ENCODE peak calls at places on chromosomes 2 and 18, in five cellular contexts. N, S, O, T and D are unnamed samples.

GRCh38 chr2:205139822-205140612 is 542.3 kb upstream of the NRP2 start:
- DNase-seq in T (peak), N (peak), O (no peak), S (peak), D (no peak)

GRCh38 chr2:28185881-28186280 is 206.8 kb upstream of the FOSL2 start:
- DNase-seq in N (no peak), S (no peak), T (no peak), O (no peak), D (no peak)

GRCh38 chr2:89841476-89841840 is 1150.0 kb downstream of the RPIA start:
- DNase-seq in N (no peak), T (no peak), O (no peak), S (no peak), D (no peak)

GRCh38 chr2:149080964-149081363 is 42.5 kb downstream of the LYPD6B start:
- DNase-seq in O (no peak), N (no peak), T (no peak), S (no peak), D (no peak)

GRCh38 chr2:199439094-199439493 is 18.6 kb downstream of the SATB2 start:
- DNase-seq in S (no peak), N (no peak), T (no peak), O (no peak), D (no peak)

GRCh38 chr2:85887566-85888019 is 1.2 kb downstream of the ST3GAL5 start:
- DNase-seq in N (peak), O (no peak), S (peak), T (peak), D (peak)

GRCh38 chr18:69435000-69435399 is 34.3 kb downstream of the DOK6 start:
- DNase-seq in O (no peak), T (no peak), S (no peak), N (no peak), D (no peak)

GRCh38 chr18:46622999-46623398 is 34.0 kb downstream of the LOXHD1 start:
- DNase-seq in S (no peak), T (no peak), N (no peak), O (no peak), D (no peak)

GRCh38 chr2:9692392-9693137 is 61.8 kb upstream of the YWHAQ start:
- DNase-seq in N (no peak), S (no peak), O (no peak), T (no peak), D (no peak)

GRCh38 chr18:10908760-10909159 is 240.6 kb downstream of the PIEZO2 start:
- DNase-seq in S (no peak), O (no peak), T (no peak), N (no peak), D (no peak)

GRCh38 chr2:240701091-240701735 is 9.5 kb downstream of the AQP12A start:
- DNase-seq in S (peak), N (no peak), T (no peak), O (no peak), D (peak)

GRCh38 chr18:58364867-58365533 is 263.9 kb downstream of the ALPK2 start:
- DNase-seq in O (no peak), N (no peak), T (no peak), S (no peak), D (no peak)

GRCh38 chr18:62080172-62080571 is 106.7 kb downstream of the PIGN start:
- DNase-seq in O (no peak), N (no peak), S (no peak), T (no peak), D (no peak)

GRCh38 chr18:62759704-62760402 is 44.5 kb downstream of the PHLPP1 start:
- DNase-seq in O (no peak), S (no peak), N (no peak), T (no peak), D (no peak)

GRCh38 chr2:72138011-72138881 is 9.4 kb downstream of the CYP26B1 start:
- DNase-seq in T (no peak), N (no peak), O (peak), S (no peak), D (peak)

GRCh38 chr2:75276093-75277055 is 77.1 kb upstream of the TACR1 start:
- DNase-seq in N (no peak), T (no peak), O (no peak), S (no peak), D (no peak)

GRCh38 chr2:216574046-216574445 is 59.2 kb upstream of the IGFBP2 start:
- DNase-seq in S (no peak), N (no peak), T (no peak), O (no peak), D (no peak)

GRCh38 chr18:33034941-33035340 is 262.1 kb upstream of the KLHL14 start:
- DNase-seq in T (no peak), N (no peak), S (no peak), O (no peak), D (no peak)

GRCh38 chr2:42045956-42046748 is 1.7 kb upstream of the PKDCC start:
- DNase-seq in S (no peak), N (peak), T (no peak), O (no peak), D (no peak)

GRCh38 chr2:67070826-67071225 is 326.3 kb upstream of the ETAA1 start:
- DNase-seq in O (no peak), N (no peak), S (no peak), T (no peak), D (no peak)

GRCh38 chr2:67561411-67561965 is 164.4 kb downstream of the ETAA1 start:
- DNase-seq in O (no peak), S (no peak), N (peak), T (peak), D (no peak)

GRCh38 chr2:157789933-157790511 is 86.1 kb downstream of the ACVR1 start:
- DNase-seq in O (peak), T (no peak), S (peak), N (no peak), D (no peak)

GRCh38 chr2:123245156-123245555 is 779.9 kb upstream of the CNTNAP5 start:
- DNase-seq in N (no peak), O (no peak), T (no peak), S (no peak), D (no peak)

GRCh38 chr18:3075491-3075890 is 62.5 kb upstream of the LPIN2 start:
- DNase-seq in S (no peak), N (no peak), O (no peak), T (no peak), D (no peak)

GRCh38 chr18:59537581-59537980 is 159.6 kb downstream of the CCBE1 start:
- DNase-seq in N (no peak), T (no peak), S (no peak), O (no peak), D (no peak)

GRCh38 chr18:76081536-76081935 is 413.5 kb downstream of the ZNF516 start:
- DNase-seq in T (no peak), S (no peak), N (no peak), O (no peak), D (no peak)

GRCh38 chr2:191740776-191741175 is 62.8 kb downstream of the NABP1 start:
- DNase-seq in N (no peak), O (no peak), S (no peak), T (no peak), D (no peak)

GRCh38 chr2:238684362-238685326 is 163.2 kb upstream of the TWIST2 start:
- DNase-seq in N (no peak), S (no peak), O (no peak), T (peak), D (no peak)

GRCh38 chr2:36549063-36549662 is 48.8 kb downstream of the FEZ2 start:
- DNase-seq in T (no peak), O (no peak), N (peak), S (no peak), D (no peak)

GRCh38 chr18:2905802-2906521 is 59.2 kb downstream of the EMILIN2 start:
- DNase-seq in S (peak), O (no peak), N (no peak), T (peak), D (no peak)

GRCh38 chr2:37389395-37389794 is 45.0 kb downstream of the QPCT start:
- DNase-seq in T (no peak), O (no peak), S (no peak), N (no peak), D (no peak)

GRCh38 chr2:201414099-201415023 is 36.9 kb downstream of the TRAK2 start:
- DNase-seq in S (no peak), T (no peak), N (no peak), O (no peak), D (no peak)

GRCh38 chr2:104431701-104432121 is 422.2 kb upstream of the POU3F3 start:
- DNase-seq in N (no peak), S (no peak), O (no peak), T (no peak), D (no peak)

GRCh38 chr2:59701271-59701994 is 852.0 kb downstream of the BCL11A start:
- DNase-seq in T (no peak), O (no peak), N (no peak), S (no peak), D (no peak)

GRCh38 chr2:198135481-198135934 is 331.1 kb downstream of the PLCL1 start:
- DNase-seq in O (no peak), N (no peak), S (no peak), T (no peak), D (no peak)

GRCh38 chr2:42834161-42834560 is 41.8 kb upstream of the HAAO start:
- DNase-seq in T (no peak), S (no peak), N (no peak), O (no peak), D (peak)

GRCh38 chr2:105431367-105432088 is 32.7 kb upstream of the FHL2 start:
- DNase-seq in T (no peak), S (no peak), O (peak), N (no peak), D (peak)

GRCh38 chr2:61179701-61180639 is 18.0 kb downstream of the C2orf74 start:
- DNase-seq in S (no peak), O (no peak), N (peak), T (peak), D (peak)

DNA sequence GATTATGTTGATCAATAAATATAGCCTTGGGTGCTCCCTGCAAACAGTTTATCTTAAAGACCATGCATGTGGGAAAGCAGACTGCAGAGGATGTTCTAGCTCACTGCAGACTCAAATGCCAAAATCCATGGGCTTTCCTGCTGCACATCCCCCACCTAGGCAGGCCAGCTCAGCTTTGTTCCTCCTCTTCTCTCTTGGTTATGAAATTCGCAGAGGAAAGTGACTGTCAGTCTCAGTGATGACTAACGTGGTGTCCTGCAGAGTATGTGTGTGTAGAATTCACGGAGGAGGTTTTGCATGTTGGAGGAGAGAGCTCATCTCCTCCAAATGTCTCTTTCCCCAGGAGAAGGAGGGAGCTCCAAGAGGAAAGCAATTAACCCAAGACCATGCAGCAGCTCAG is 21.5 kb upstream of the KCNS3 start:
- DNase-seq in T (no peak), O (no peak), N (no peak), S (no peak), D (no peak)
- TF ChIP-seq CTCF in T (no peak), O (no peak), N (no peak), S (no peak), D (no peak)

DNA sequence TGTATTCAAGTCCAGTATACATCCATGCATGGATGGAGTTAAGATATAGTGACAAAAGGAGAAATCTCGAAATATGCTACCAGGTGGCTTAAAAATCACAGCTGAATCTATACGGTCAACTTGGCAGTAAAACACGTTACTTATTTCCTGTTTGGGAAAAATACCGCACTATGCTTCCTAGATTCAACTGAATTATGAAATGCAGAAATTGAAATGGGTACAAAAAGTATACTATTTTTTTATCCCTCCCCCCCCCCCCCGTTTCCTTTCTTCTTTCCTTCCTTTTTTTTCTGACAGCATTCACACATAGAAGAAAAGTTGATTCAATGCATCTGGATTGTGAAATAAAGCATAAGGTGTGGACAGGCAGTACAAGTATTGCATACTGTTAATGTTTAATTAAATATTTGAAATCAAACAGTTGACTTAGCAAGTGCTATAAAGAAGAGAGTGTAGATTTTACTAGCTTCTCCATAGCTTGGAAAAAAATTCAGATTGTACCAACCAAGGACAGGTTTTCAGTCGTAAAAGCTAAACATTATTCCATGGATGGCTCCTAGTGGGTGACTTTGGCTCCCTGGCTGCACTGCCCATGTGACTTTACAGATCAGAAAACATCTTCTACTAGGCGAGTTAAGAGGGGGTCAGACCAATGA is 21.6 kb upstream of the AGFG1 start:
- DNase-seq in S (no peak), O (no peak), T (no peak), N (no peak), D (no peak)
- H3K27ac ChIP-seq in S (peak), O (no peak), T (peak), N (no peak), D (no peak)

GRCh38 chr18:79684283-79684631 is 4.7 kb downstream of the CTDP1 start:
- DNase-seq in T (no peak), S (no peak), O (no peak), N (no peak), D (no peak)
- H3K4me3 ChIP-seq in T (no peak), S (no peak), O (no peak), N (no peak), D (no peak)

GRCh38 chr2:48442610-48443360 is 87.2 kb upstream of the STON1 start:
- DNase-seq in N (no peak), O (no peak), T (no peak), S (no peak), D (no peak)

GRCh38 chr2:48440103-48440390 is 89.9 kb upstream of the STON1 start:
- DNase-seq in N (no peak), O (no peak), S (no peak), T (no peak), D (no peak)

GRCh38 chr2:48438266-48438665 is 91.7 kb upstream of the STON1 start:
- DNase-seq in N (no peak), T (no peak), O (no peak), S (no peak), D (no peak)

GRCh38 chr2:48435909-48436308 is 94.0 kb upstream of the STON1 start:
- DNase-seq in N (no peak), T (no peak), S (no peak), O (no peak), D (no peak)

DNA sequence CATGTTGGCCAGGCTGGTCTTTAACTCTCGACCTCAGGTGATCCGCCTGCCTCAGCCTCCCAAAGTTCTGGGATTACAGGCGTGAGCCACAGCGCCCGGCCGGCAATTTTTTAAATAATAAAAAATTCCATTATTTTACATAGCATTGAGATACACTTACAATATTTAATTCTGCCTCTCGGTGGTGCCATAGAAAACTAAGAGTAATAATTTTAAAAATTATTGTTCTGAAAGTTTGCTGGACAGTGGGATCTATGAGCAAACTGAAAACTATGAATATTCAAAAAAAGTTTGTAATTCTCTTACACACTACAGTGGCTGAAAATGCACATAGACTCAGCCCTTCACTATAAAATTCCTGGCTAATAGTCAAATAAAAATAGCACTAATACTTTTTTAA is 90.9 kb upstream of the STON1 start:
- DNase-seq in N (no peak), S (no peak), O (no peak), T (no peak), D (no peak)
- TF ChIP-seq CTCF in N (no peak), S (no peak), O (no peak), T (peak), D (no peak)

DNA sequence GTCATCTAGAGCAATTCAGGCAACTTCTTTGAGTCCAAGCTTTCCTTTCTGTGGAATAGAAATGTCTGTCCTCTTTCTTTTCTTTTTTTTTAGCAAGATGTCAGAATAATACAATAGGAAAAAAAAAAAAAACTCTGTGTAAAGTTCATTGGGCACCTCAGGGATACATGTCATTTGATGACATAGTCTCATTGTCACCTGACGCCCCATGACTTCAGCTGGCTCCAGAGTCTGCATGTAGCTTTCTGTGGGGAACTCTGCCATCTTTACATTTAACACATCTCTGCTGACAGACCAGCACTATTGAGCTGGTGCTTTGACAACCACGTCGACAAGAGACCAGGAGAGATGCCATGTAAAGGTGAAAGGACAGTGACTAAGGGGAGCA is 172.5 kb upstream of the KLF7 start:
- DNase-seq in O (no peak), T (no peak), N (no peak), S (no peak), D (no peak)
- H3K27ac ChIP-seq in O (no peak), T (peak), N (no peak), S (no peak), D (no peak)

DNA sequence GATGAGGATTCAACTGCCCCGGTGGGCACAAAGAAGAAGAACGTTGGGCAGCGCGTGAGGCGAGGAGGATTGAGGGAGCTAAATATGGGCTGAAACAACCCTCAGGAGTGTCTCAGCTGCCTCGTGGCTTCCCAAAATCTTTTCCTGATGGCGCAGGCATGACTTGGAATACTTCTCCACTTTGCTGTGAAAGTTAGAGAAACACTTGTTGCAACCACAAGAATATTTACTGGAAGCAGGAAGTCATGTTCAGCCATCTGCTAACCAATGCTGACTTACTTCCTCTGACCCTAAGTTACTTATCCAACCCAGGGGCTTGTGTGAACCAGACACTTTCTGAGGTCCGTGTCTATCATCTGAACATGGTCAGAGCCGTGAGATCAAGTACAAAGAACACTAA is 148.8 kb downstream of the ARL4C start:
- DNase-seq in O (no peak), N (no peak), S (no peak), T (no peak), D (no peak)
- H3K4me3 ChIP-seq in O (no peak), N (no peak), S (no peak), T (no peak), D (no peak)

DNA sequence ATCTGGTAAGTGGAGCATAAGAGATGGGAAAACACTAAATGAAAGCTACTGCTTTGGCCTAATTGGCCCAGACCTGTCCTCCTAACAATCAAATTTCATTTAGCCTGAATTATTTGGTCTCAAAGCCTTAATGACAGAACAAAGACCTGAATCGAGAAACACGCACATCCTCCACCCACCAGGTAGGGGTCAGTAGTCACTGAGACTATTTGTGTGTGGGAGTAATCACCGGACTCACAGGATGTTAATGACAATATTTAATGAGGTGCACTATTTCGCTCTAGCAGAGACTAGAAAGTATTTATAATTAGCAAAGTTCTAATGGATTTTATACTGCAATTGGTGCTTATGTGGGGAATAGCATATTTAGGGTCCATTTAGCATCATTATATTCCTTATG is 68.1 kb downstream of the RBM43 start:
- DNase-seq in N (no peak), O (no peak), T (no peak), S (no peak), D (no peak)
- TF ChIP-seq CTCF in N (no peak), O (no peak), T (no peak), S (no peak), D (no peak)